ENCODE peak calls at places on chromosome X, in six cellular contexts. One of them, this sample, is unnamed.

GRCh38 chrX:149151805-149152757 is 353.0 kb downstream of the IDS start:
- DNase-seq in stromal cell of bone marrow: peak
- DNase-seq in posterior vena cava: no peak
- DNase-seq in NCI-H2081: no peak
- DNase-seq in T-helper 2 cell: no peak
- DNase-seq in BJ: peak
- DNase-seq in this sample: peak

GRCh38 chrX:148995661-148996060 is 495.2 kb downstream of the AFF2 start:
- DNase-seq in T-helper 2 cell: no peak
- DNase-seq in stromal cell of bone marrow: no peak
- DNase-seq in BJ: no peak
- DNase-seq in posterior vena cava: no peak
- DNase-seq in NCI-H2081: no peak
- DNase-seq in this sample: no peak

GRCh38 chrX:72102760-72103159 is 29.0 kb downstream of the RTL5 start:
- DNase-seq in NCI-H2081: no peak
- DNase-seq in T-helper 2 cell: no peak
- DNase-seq in stromal cell of bone marrow: no peak
- DNase-seq in posterior vena cava: no peak
- DNase-seq in BJ: no peak
- DNase-seq in this sample: no peak

GRCh38 chrX:33032700-33033099 is 178.6 kb downstream of the DMD start:
- DNase-seq in posterior vena cava: no peak
- DNase-seq in BJ: no peak
- DNase-seq in stromal cell of bone marrow: no peak
- DNase-seq in T-helper 2 cell: no peak
- DNase-seq in NCI-H2081: no peak
- DNase-seq in this sample: peak

GRCh38 chrX:153649915-153650782 is 3.1 kb downstream of the DUSP9 start:
- DNase-seq in T-helper 2 cell: no peak
- DNase-seq in stromal cell of bone marrow: no peak
- DNase-seq in BJ: no peak
- DNase-seq in posterior vena cava: peak
- DNase-seq in NCI-H2081: no peak
- DNase-seq in this sample: no peak

GRCh38 chrX:150150081-150150779 is 211.9 kb upstream of the EOLA2 start:
- DNase-seq in stromal cell of bone marrow: no peak
- DNase-seq in posterior vena cava: peak
- DNase-seq in NCI-H2081: no peak
- DNase-seq in T-helper 2 cell: no peak
- DNase-seq in BJ: no peak
- DNase-seq in this sample: no peak

GRCh38 chrX:132373610-132374009 is 115.2 kb downstream of the MBNL3 start:
- DNase-seq in stromal cell of bone marrow: no peak
- DNase-seq in T-helper 2 cell: no peak
- DNase-seq in posterior vena cava: no peak
- DNase-seq in NCI-H2081: no peak
- DNase-seq in BJ: no peak
- DNase-seq in this sample: no peak

GRCh38 chrX:67693928-67694327 is 150.1 kb downstream of the AR start:
- DNase-seq in posterior vena cava: no peak
- DNase-seq in NCI-H2081: no peak
- DNase-seq in stromal cell of bone marrow: peak
- DNase-seq in T-helper 2 cell: no peak
- DNase-seq in BJ: peak
- DNase-seq in this sample: peak

GRCh38 chrX:118594697-118595420 is 99.2 kb downstream of the DOCK11 start:
- DNase-seq in NCI-H2081: no peak
- DNase-seq in posterior vena cava: no peak
- DNase-seq in T-helper 2 cell: no peak
- DNase-seq in stromal cell of bone marrow: no peak
- DNase-seq in BJ: no peak
- DNase-seq in this sample: peak

GRCh38 chrX:113384628-113385027 is 544.0 kb upstream of the AMOT start:
- DNase-seq in posterior vena cava: no peak
- DNase-seq in BJ: peak
- DNase-seq in stromal cell of bone marrow: peak
- DNase-seq in T-helper 2 cell: no peak
- DNase-seq in NCI-H2081: no peak
- DNase-seq in this sample: peak

GRCh38 chrX:27222661-27223060 is 240.5 kb downstream of the PPP4R3C start:
- DNase-seq in T-helper 2 cell: no peak
- DNase-seq in stromal cell of bone marrow: no peak
- DNase-seq in posterior vena cava: peak
- DNase-seq in NCI-H2081: no peak
- DNase-seq in BJ: no peak
- DNase-seq in this sample: no peak

GRCh38 chrX:46169808-46170207 is 375.4 kb downstream of the ZNF674 start:
- DNase-seq in posterior vena cava: no peak
- DNase-seq in T-helper 2 cell: no peak
- DNase-seq in stromal cell of bone marrow: no peak
- DNase-seq in NCI-H2081: no peak
- DNase-seq in BJ: no peak
- DNase-seq in this sample: no peak

GRCh38 chrX:19168609-19169008 is 46.3 kb upstream of the ADGRG2 start:
- DNase-seq in T-helper 2 cell: no peak
- DNase-seq in posterior vena cava: no peak
- DNase-seq in BJ: no peak
- DNase-seq in stromal cell of bone marrow: no peak
- DNase-seq in NCI-H2081: no peak
- DNase-seq in this sample: no peak

GRCh38 chrX:115493015-115493414 is 68.0 kb upstream of the PLS3 start:
- DNase-seq in posterior vena cava: no peak
- DNase-seq in stromal cell of bone marrow: no peak
- DNase-seq in BJ: no peak
- DNase-seq in T-helper 2 cell: no peak
- DNase-seq in NCI-H2081: no peak
- DNase-seq in this sample: no peak

GRCh38 chrX:153932220-153932915 is 2.5 kb downstream of the NAA10 start:
- DNase-seq in T-helper 2 cell: no peak
- DNase-seq in BJ: no peak
- DNase-seq in stromal cell of bone marrow: no peak
- DNase-seq in posterior vena cava: no peak
- DNase-seq in NCI-H2081: no peak
- DNase-seq in this sample: no peak

GRCh38 chrX:35919536-35920309 is at the start of gene CFAP47:
- DNase-seq in stromal cell of bone marrow: no peak
- DNase-seq in posterior vena cava: peak
- DNase-seq in BJ: no peak
- DNase-seq in NCI-H2081: peak
- DNase-seq in T-helper 2 cell: no peak
- DNase-seq in this sample: no peak

GRCh38 chrX:68375803-68376202 is 57.5 kb downstream of the OPHN1 start:
- DNase-seq in posterior vena cava: no peak
- DNase-seq in BJ: no peak
- DNase-seq in stromal cell of bone marrow: no peak
- DNase-seq in T-helper 2 cell: no peak
- DNase-seq in NCI-H2081: no peak
- DNase-seq in this sample: no peak

GRCh38 chrX:56615282-56615681 is 51.9 kb downstream of the UBQLN2 start:
- DNase-seq in stromal cell of bone marrow: no peak
- DNase-seq in posterior vena cava: peak
- DNase-seq in T-helper 2 cell: no peak
- DNase-seq in BJ: no peak
- DNase-seq in NCI-H2081: no peak
- DNase-seq in this sample: no peak

GRCh38 chrX:2640436-2641150 is 50.5 kb upstream of the CD99 start:
- DNase-seq in posterior vena cava: no peak
- DNase-seq in NCI-H2081: no peak
- DNase-seq in BJ: no peak
- DNase-seq in stromal cell of bone marrow: no peak
- DNase-seq in T-helper 2 cell: no peak
- DNase-seq in this sample: no peak

GRCh38 chrX:19030805-19031204 is 46.9 kb upstream of the PHKA2 start:
- DNase-seq in BJ: no peak
- DNase-seq in posterior vena cava: no peak
- DNase-seq in T-helper 2 cell: no peak
- DNase-seq in NCI-H2081: no peak
- DNase-seq in stromal cell of bone marrow: no peak
- DNase-seq in this sample: no peak

GRCh38 chrX:39157796-39158195 is 356.5 kb downstream of the MID1IP1 start:
- DNase-seq in T-helper 2 cell: no peak
- DNase-seq in BJ: no peak
- DNase-seq in stromal cell of bone marrow: no peak
- DNase-seq in NCI-H2081: no peak
- DNase-seq in posterior vena cava: no peak
- DNase-seq in this sample: peak

GRCh38 chrX:45788941-45789348 is 588.3 kb upstream of the DIPK2B start:
- DNase-seq in BJ: no peak
- DNase-seq in NCI-H2081: no peak
- DNase-seq in T-helper 2 cell: no peak
- DNase-seq in posterior vena cava: no peak
- DNase-seq in stromal cell of bone marrow: no peak
- DNase-seq in this sample: peak

GRCh38 chrX:122055979-122056715 is 1008.7 kb downstream of the GLUD2 start:
- DNase-seq in NCI-H2081: no peak
- DNase-seq in T-helper 2 cell: no peak
- DNase-seq in stromal cell of bone marrow: no peak
- DNase-seq in posterior vena cava: no peak
- DNase-seq in BJ: no peak
- DNase-seq in this sample: no peak

GRCh38 chrX:17459008-17459407 is 84.0 kb downstream of the NHS start:
- DNase-seq in stromal cell of bone marrow: peak
- DNase-seq in T-helper 2 cell: no peak
- DNase-seq in posterior vena cava: no peak
- DNase-seq in NCI-H2081: peak
- DNase-seq in BJ: peak
- DNase-seq in this sample: peak

GRCh38 chrX:1582686-1583437 is 8.5 kb upstream of the AKAP17A start:
- DNase-seq in NCI-H2081: no peak
- DNase-seq in BJ: no peak
- DNase-seq in posterior vena cava: peak
- DNase-seq in T-helper 2 cell: no peak
- DNase-seq in stromal cell of bone marrow: no peak
- DNase-seq in this sample: peak

GRCh38 chrX:29627833-29628232 is 587.5 kb upstream of the MAGEB2 start:
- DNase-seq in BJ: no peak
- DNase-seq in posterior vena cava: no peak
- DNase-seq in T-helper 2 cell: no peak
- DNase-seq in NCI-H2081: no peak
- DNase-seq in stromal cell of bone marrow: no peak
- DNase-seq in this sample: peak

GRCh38 chrX:100883654-100884053 is 9.5 kb upstream of the NOX1 start:
- DNase-seq in BJ: no peak
- DNase-seq in T-helper 2 cell: no peak
- DNase-seq in NCI-H2081: no peak
- DNase-seq in stromal cell of bone marrow: no peak
- DNase-seq in posterior vena cava: no peak
- DNase-seq in this sample: no peak

GRCh38 chrX:151505796-151506195 is 57.7 kb upstream of the PASD1 start:
- DNase-seq in T-helper 2 cell: no peak
- DNase-seq in stromal cell of bone marrow: peak
- DNase-seq in BJ: no peak
- DNase-seq in posterior vena cava: no peak
- DNase-seq in NCI-H2081: no peak
- DNase-seq in this sample: peak

GRCh38 chrX:135194684-135195083 is 23.5 kb upstream of the CT55 start:
- DNase-seq in stromal cell of bone marrow: no peak
- DNase-seq in posterior vena cava: no peak
- DNase-seq in BJ: no peak
- DNase-seq in NCI-H2081: no peak
- DNase-seq in T-helper 2 cell: no peak
- DNase-seq in this sample: no peak

GRCh38 chrX:131081772-131082755 is 23.9 kb downstream of the ARHGAP36 start:
- DNase-seq in stromal cell of bone marrow: no peak
- DNase-seq in NCI-H2081: no peak
- DNase-seq in BJ: no peak
- DNase-seq in T-helper 2 cell: no peak
- DNase-seq in posterior vena cava: no peak
- DNase-seq in this sample: no peak

GRCh38 chrX:101595739-101596419 is 21.9 kb downstream of the ARMCX6 start:
- DNase-seq in BJ: no peak
- DNase-seq in NCI-H2081: peak
- DNase-seq in posterior vena cava: no peak
- DNase-seq in stromal cell of bone marrow: peak
- DNase-seq in T-helper 2 cell: no peak
- DNase-seq in this sample: peak

GRCh38 chrX:70421618-70422017 is 1.5 kb upstream of the GDPD2 start:
- DNase-seq in posterior vena cava: no peak
- DNase-seq in stromal cell of bone marrow: no peak
- DNase-seq in NCI-H2081: no peak
- DNase-seq in T-helper 2 cell: no peak
- DNase-seq in BJ: no peak
- DNase-seq in this sample: no peak

GRCh38 chrX:140360284-140360683 is 144.6 kb downstream of the SOX3 start:
- DNase-seq in NCI-H2081: no peak
- DNase-seq in posterior vena cava: no peak
- DNase-seq in stromal cell of bone marrow: no peak
- DNase-seq in BJ: no peak
- DNase-seq in T-helper 2 cell: no peak
- DNase-seq in this sample: no peak

GRCh38 chrX:37746268-37746931 is 33.5 kb upstream of the CYBB start:
- DNase-seq in posterior vena cava: no peak
- DNase-seq in NCI-H2081: no peak
- DNase-seq in stromal cell of bone marrow: no peak
- DNase-seq in BJ: no peak
- DNase-seq in T-helper 2 cell: no peak
- DNase-seq in this sample: peak

GRCh38 chrX:138504254-138504653 is 207.3 kb downstream of the FGF13 start:
- DNase-seq in BJ: no peak
- DNase-seq in stromal cell of bone marrow: no peak
- DNase-seq in posterior vena cava: no peak
- DNase-seq in NCI-H2081: no peak
- DNase-seq in T-helper 2 cell: no peak
- DNase-seq in this sample: no peak

GRCh38 chrX:46704767-46705386 is 54.0 kb downstream of the SLC9A7 start:
- DNase-seq in T-helper 2 cell: no peak
- DNase-seq in NCI-H2081: no peak
- DNase-seq in stromal cell of bone marrow: no peak
- DNase-seq in BJ: no peak
- DNase-seq in posterior vena cava: no peak
- DNase-seq in this sample: peak

GRCh38 chrX:144334577-144334976 is 450.7 kb downstream of the UBE2NL start:
- DNase-seq in BJ: no peak
- DNase-seq in stromal cell of bone marrow: no peak
- DNase-seq in posterior vena cava: no peak
- DNase-seq in NCI-H2081: no peak
- DNase-seq in T-helper 2 cell: no peak
- DNase-seq in this sample: no peak

GRCh38 chrX:69153060-69153730 is 12.1 kb downstream of the PJA1 start:
- DNase-seq in stromal cell of bone marrow: no peak
- DNase-seq in posterior vena cava: peak
- DNase-seq in BJ: no peak
- DNase-seq in NCI-H2081: no peak
- DNase-seq in T-helper 2 cell: no peak
- DNase-seq in this sample: peak

This sample was measured in iris pigment epithelial cell.